ENCODE peak calls at places on chromosomes 13 and 19, in seven cellular contexts. U, T, L, R, M, W and G are unnamed samples. For H3K4me1 and H3K36me3, the result is how much of the 10 kb centered on the place peaks cover.

GRCh38 chr13:75860935-75861334 is 224.8 kb downstream of the LMO7 start:
- DNase-seq in U (no peak), T (no peak), L (no peak), R (peak), M (no peak), W (no peak), G (no peak)

GRCh38 chr13:76925115-76925514 is 23.2 kb upstream of the ACOD1 start:
- DNase-seq in U (no peak), T (no peak), L (no peak), R (peak), M (no peak), W (no peak), G (no peak)

GRCh38 chr13:57787058-57787791 is 155.7 kb downstream of the PCDH17 start:
- DNase-seq in U (no peak), T (no peak), L (no peak), R (no peak), M (no peak), W (peak), G (no peak)

GRCh38 chr13:90375851-90376250 is 971.6 kb upstream of the MIR17HG start:
- DNase-seq in U (no peak), T (no peak), L (no peak), R (peak), M (no peak), W (no peak), G (no peak)

GRCh38 chr13:109784590-109785140 is 1.7 kb downstream of the IRS2 start:
- DNase-seq in U (peak), T (peak), L (no peak), R (peak), M (peak), W (peak), G (no peak)

GRCh38 chr19:49085868-49086232 is 599 bp downstream of the SNRNP70 start:
- DNase-seq in U (no peak), T (no peak), L (no peak), R (no peak), M (no peak), W (no peak), G (no peak)

GRCh38 chr13:29909975-29910674 is 59.7 kb upstream of the UBL3 start:
- DNase-seq in U (no peak), T (no peak), L (no peak), R (peak), M (no peak), W (no peak), G (no peak)

GRCh38 chr13:51843529-51843928 is 1.4 kb downstream of the TMEM272 start:
- DNase-seq in U (no peak), T (no peak), L (no peak), R (no peak), M (no peak), W (no peak), G (no peak)

GRCh38 chr19:42658148-42658547 is 63.4 kb upstream of the CEACAM8 start:
- DNase-seq in U (no peak), T (no peak), L (no peak), R (peak), M (no peak), W (no peak), G (no peak)

GRCh38 chr13:106400282-106400681 is 135.2 kb downstream of the EFNB2 start:
- DNase-seq in U (no peak), T (no peak), L (no peak), R (no peak), M (no peak), W (no peak), G (no peak)

GRCh38 chr19:50925734-50926133 is 14.5 kb upstream of the KLK4 start:
- DNase-seq in U (no peak), T (no peak), L (no peak), R (no peak), M (no peak), W (no peak), G (no peak)

GRCh38 chr13:35716644-35717170 is 240.2 kb upstream of the MAB21L1 start:
- DNase-seq in U (no peak), T (no peak), L (no peak), R (no peak), M (no peak), W (no peak), G (no peak)

GRCh38 chr13:73142091-73142490 is 83.3 kb downstream of the KLF5 start:
- DNase-seq in U (no peak), T (no peak), L (no peak), R (peak), M (no peak), W (no peak), G (no peak)

GRCh38 chr13:105139048-105139379 is 1396.4 kb downstream of the EFNB2 start:
- DNase-seq in U (no peak), T (no peak), L (no peak), R (no peak), M (no peak), W (no peak), G (no peak)

GRCh38 chr19:29974701-29975100 is 32.7 kb downstream of the URI1 start:
- DNase-seq in U (no peak), T (no peak), L (no peak), R (no peak), M (no peak), W (no peak), G (no peak)

GRCh38 chr19:38617283-38617763 is 430 bp downstream of the MAP4K1 start:
- DNase-seq in U (no peak), T (no peak), L (peak), R (no peak), M (no peak), W (no peak), G (no peak)

GRCh38 chr13:111414341-111414740 is 93.9 kb downstream of the TEX29 start:
- DNase-seq in U (no peak), T (no peak), L (no peak), R (no peak), M (no peak), W (no peak), G (no peak)

GRCh38 chr19:36417752-36418286 is 625 bp downstream of the ZFP82 start:
- DNase-seq in U (no peak), T (no peak), L (no peak), R (no peak), M (no peak), W (no peak), G (no peak)

GRCh38 chr19:47109541-47110375 is 3.8 kb downstream of the ZC3H4 start:
- DNase-seq in U (no peak), T (no peak), L (peak), R (peak), M (no peak), W (peak), G (peak)

GRCh38 chr13:71772376-71772775 is 94.6 kb downstream of the DACH1 start:
- DNase-seq in U (no peak), T (no peak), L (no peak), R (no peak), M (no peak), W (no peak), G (no peak)

GRCh38 chr13:71770710-71771109 is 96.3 kb downstream of the DACH1 start:
- DNase-seq in U (no peak), T (no peak), L (no peak), R (no peak), M (no peak), W (no peak), G (no peak)

GRCh38 chr13:71773534-71773933 is 93.5 kb downstream of the DACH1 start:
- DNase-seq in U (no peak), T (no peak), L (no peak), R (no peak), M (no peak), W (no peak), G (no peak)

GRCh38 chr13:71774863-71775262 is 92.1 kb downstream of the DACH1 start:
- DNase-seq in U (no peak), T (no peak), L (no peak), R (no peak), M (no peak), W (no peak), G (no peak)

GRCh38 chr13:71771144-71771543 is 95.9 kb downstream of the DACH1 start:
- DNase-seq in U (no peak), T (no peak), L (no peak), R (no peak), M (no peak), W (no peak), G (no peak)
- H3K4me1 ChIP-seq in U (under half), T (under half), L (under half), R (under half), M (under half), W (under half), G (half or more)

GRCh38 chr13:40980466-40980865 is 38.6 kb downstream of the ELF1 start:
- DNase-seq in U (no peak), T (no peak), L (no peak), R (no peak), M (no peak), W (no peak), G (no peak)
- H3K4me3 ChIP-seq in U (peak), T (no peak), L (peak), R (no peak), M (peak), W (peak), G (no peak)

GRCh38 chr19:41344162-41344561 is 9.6 kb downstream of the TGFB1 start:
- DNase-seq in U (no peak), T (no peak), L (no peak), R (no peak), M (no peak), W (no peak), G (no peak)
- H3K36me3 ChIP-seq in U (under half), T (half or more), L (under half), R (under half), M (half or more), W (half or more), G (under half)

DNA sequence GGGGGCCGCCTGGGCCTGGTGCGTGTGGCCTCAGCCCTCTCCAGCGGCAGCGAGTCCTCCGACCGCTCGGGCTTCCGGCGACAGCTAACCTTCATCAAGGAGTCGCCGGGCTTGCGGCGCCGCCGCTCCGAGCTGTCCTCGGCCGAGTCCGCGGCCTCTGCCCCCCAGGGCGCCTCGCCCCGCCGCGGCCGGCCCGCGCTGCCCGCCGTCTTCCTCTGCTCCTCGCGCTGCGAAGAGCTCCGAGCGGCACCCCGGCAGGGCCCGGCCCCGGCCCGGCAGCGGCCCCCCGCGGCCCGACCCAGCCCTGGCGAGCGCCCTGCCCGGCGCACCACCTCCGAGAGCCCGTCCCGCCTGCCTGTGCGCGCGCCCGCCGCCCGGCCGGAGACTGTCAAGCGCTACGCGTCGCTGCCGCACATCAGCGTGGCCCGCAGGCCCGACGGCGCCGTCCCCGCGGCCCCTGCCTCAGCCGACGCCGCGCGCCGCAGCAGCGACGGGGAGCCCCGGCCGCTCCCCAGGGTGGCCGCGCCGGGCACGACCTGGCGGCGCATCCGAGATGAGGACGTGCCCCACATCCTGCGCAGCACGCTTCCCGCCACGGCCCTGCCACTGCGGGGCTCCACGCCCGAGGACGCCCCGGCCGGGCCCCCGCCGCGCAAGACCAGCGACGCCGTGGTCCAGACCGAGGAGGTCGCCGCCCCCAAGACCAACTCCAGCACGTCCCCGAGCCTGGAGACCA is 9.6 kb downstream of the C19orf25 start:
- DNase-seq in U (no peak), T (no peak), L (no peak), R (no peak), M (no peak), W (no peak), G (no peak)
- H3K4me1 ChIP-seq in U (under half), T (under half), L (half or more), R (under half), M (half or more), W (under half), G (under half)

DNA sequence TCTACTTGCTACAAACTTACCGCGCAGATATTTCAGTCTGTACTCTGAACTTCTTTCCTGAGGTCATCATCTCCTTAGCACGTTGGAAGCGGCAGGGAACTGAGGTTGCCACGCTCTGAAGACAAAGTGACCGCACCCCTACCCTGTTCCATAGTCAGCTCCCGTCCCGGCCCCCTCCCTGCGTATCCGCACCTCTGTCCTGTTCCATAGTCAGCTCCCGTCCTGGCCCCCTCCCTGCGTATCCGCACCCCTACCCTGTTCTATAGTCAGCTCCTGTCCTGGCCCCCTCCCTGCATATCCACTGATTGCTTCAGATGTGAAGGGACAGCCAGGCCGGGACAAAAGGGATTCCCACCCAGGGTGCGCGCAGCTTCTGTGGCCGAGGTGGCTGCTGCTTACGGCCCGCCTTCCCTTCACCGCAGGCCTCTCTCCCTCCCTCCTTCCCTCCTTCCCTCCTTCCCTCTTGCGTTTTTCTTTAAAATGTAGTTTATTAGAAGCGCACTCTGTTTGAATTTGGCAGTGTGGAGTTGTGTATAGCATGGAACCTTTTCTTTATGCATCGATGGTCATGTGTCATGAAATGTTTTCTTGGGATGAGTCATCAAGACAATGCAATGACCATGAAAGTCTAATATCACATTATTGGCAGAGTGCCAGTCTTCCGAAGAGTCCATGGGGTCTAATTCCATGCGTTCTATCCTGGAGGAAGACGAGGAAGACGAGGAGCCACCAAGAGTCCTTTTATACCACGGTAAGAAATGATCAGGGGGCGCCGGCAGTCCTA is 21.9 kb upstream of the NDUFS7 start:
- DNase-seq in U (no peak), T (no peak), L (no peak), R (peak), M (no peak), W (no peak), G (no peak)
- H3K4me3 ChIP-seq in U (peak), T (peak), L (no peak), R (peak), M (no peak), W (no peak), G (peak)

GRCh38 chr19:19336597-19336996 is 16.0 kb downstream of the MAU2 start:
- DNase-seq in U (no peak), T (no peak), L (no peak), R (no peak), M (no peak), W (no peak), G (no peak)
- H3K36me3 ChIP-seq in U (under half), T (half or more), L (under half), R (under half), M (under half), W (under half), G (under half)

GRCh38 chr13:79295906-79296564 is 110.0 kb downstream of the RBM26 start:
- DNase-seq in U (no peak), T (no peak), L (no peak), R (peak), M (no peak), W (no peak), G (no peak)
- H3K4me1 ChIP-seq in U (under half), T (under half), L (under half), R (under half), M (under half), W (under half), G (under half)